ENCODE peak calls at places on chromosomes 4 and X, in nine cellular contexts. O is body of pancreas; B is CD8-positive, alpha-beta memory T cell; C is colonic mucosa; X is aorta; Q is effector memory CD4-positive, alpha-beta T cell; N is PC-3; Y is left lung; T is pancreas. Z is an unnamed sample.

GRCh38 chr4:172096771-172097170 is 283.6 kb downstream of the GALNTL6 start:
- DNase-seq in O (no peak), B (no peak), C (no peak), X (no peak), Q (no peak), N (no peak), Y (no peak), T (no peak), Z (no peak)

GRCh38 chrX:19198448-19198847 is 76.2 kb upstream of the ADGRG2 start:
- DNase-seq in O (no peak), B (no peak), C (no peak), X (no peak), Q (no peak), N (no peak), Y (no peak), T (no peak), Z (no peak)

GRCh38 chrX:39293203-39293602 is 491.9 kb downstream of the MID1IP1 start:
- DNase-seq in O (no peak), B (no peak), C (no peak), X (no peak), Q (no peak), N (no peak), Y (no peak), T (no peak), Z (no peak)

GRCh38 chr4:53461244-53461643 is 83.8 kb downstream of the FIP1L1 start:
- DNase-seq in O (no peak), B (no peak), C (no peak), X (no peak), Q (no peak), N (no peak), Y (no peak), T (no peak), Z (no peak)

GRCh38 chrX:40446927-40447326 is 133.8 kb upstream of the ATP6AP2 start:
- DNase-seq in O (no peak), B (no peak), C (peak; percentile 34), X (no peak), Q (no peak), N (no peak), Y (no peak), T (no peak), Z (no peak)

GRCh38 chr4:182143822-182144620 is 99.2 kb upstream of the TENM3 start:
- DNase-seq in O (peak; percentile 13), B (no peak), C (no peak), X (peak; percentile 72), Q (no peak), N (peak; percentile 4), Y (no peak), T (peak; percentile 13), Z (peak; percentile 77)

GRCh38 chr4:99404595-99405287 is 30.4 kb downstream of the ADH7 start:
- DNase-seq in O (no peak), B (no peak), C (no peak), X (no peak), Q (no peak), N (peak; percentile 86), Y (no peak), T (no peak), Z (peak; percentile 92)

GRCh38 chr4:152310223-152310622 is 225.7 kb downstream of the FBXW7 start:
- DNase-seq in O (no peak), B (no peak), C (no peak), X (no peak), Q (no peak), N (peak; percentile 88), Y (no peak), T (no peak), Z (peak; percentile 78)

GRCh38 chrX:17778984-17779383 is 41.7 kb downstream of the SCML1 start:
- DNase-seq in O (no peak), B (no peak), C (no peak), X (no peak), Q (no peak), N (no peak), Y (no peak), T (no peak), Z (no peak)

GRCh38 chr4:7766661-7767345 is 172.9 kb downstream of the AFAP1 start:
- DNase-seq in O (no peak), B (no peak), C (no peak), X (peak; percentile 68), Q (no peak), N (no peak), Y (no peak), T (no peak), Z (no peak)

GRCh38 chrX:154018518-154019060 is 1.1 kb downstream of the IRAK1 start:
- DNase-seq in O (no peak), B (no peak), C (no peak), X (no peak), Q (no peak), N (no peak), Y (no peak), T (no peak), Z (no peak)

GRCh38 chrX:41590641-41591040 is 98.1 kb upstream of the GPR34 start:
- DNase-seq in O (no peak), B (no peak), C (no peak), X (no peak), Q (no peak), N (no peak), Y (no peak), T (no peak), Z (no peak)

GRCh38 chr4:40309250-40309774 is 25.8 kb upstream of the CHRNA9 start:
- DNase-seq in O (peak; percentile 90), B (peak; percentile 87), C (peak; percentile 94), X (peak; percentile 96), Q (peak; percentile 77), N (peak; percentile 86), Y (peak; percentile 89), T (peak; percentile 90), Z (peak; percentile 81)

GRCh38 chr4:41728571-41728908 is 20.0 kb downstream of the PHOX2B start:
- DNase-seq in O (no peak), B (no peak), C (no peak), X (no peak), Q (no peak), N (peak; percentile 21), Y (no peak), T (no peak), Z (no peak)

GRCh38 chr4:93243262-93243661 is 585.3 kb upstream of the ATOH1 start:
- DNase-seq in O (no peak), B (no peak), C (no peak), X (no peak), Q (no peak), N (no peak), Y (no peak), T (no peak), Z (no peak)

GRCh38 chr4:139465922-139466321 is 12.0 kb downstream of the RAB33B start:
- DNase-seq in O (no peak), B (no peak), C (no peak), X (no peak), Q (no peak), N (no peak), Y (no peak), T (no peak), Z (no peak)

GRCh38 chr4:106795326-106795725 is 240.8 kb downstream of the DKK2 start:
- DNase-seq in O (no peak), B (no peak), C (no peak), X (no peak), Q (no peak), N (no peak), Y (no peak), T (no peak), Z (no peak)

GRCh38 chr4:122758033-122758432 is 25.5 kb downstream of the BBS12 start:
- DNase-seq in O (no peak), B (peak; percentile 18), C (no peak), X (no peak), Q (no peak), N (peak; percentile 61), Y (no peak), T (no peak), Z (no peak)

GRCh38 chrX:136781180-136781797 is 557 bp upstream of the ARHGEF6 start:
- DNase-seq in O (no peak), B (no peak), C (no peak), X (no peak), Q (no peak), N (peak; percentile 79), Y (no peak), T (no peak), Z (peak; percentile 3)
- H3K27ac ChIP-seq in O (no peak overlapping the region), B (no peak overlapping the region), C (peak overlapping the region; percentile 45), X (peak overlapping the region; percentile 48), Q (no peak overlapping the region), N (peak overlapping the region; percentile 55), Y (peak overlapping the region; percentile 83), T (no peak overlapping the region), Z (no peak overlapping the region)

DNA sequence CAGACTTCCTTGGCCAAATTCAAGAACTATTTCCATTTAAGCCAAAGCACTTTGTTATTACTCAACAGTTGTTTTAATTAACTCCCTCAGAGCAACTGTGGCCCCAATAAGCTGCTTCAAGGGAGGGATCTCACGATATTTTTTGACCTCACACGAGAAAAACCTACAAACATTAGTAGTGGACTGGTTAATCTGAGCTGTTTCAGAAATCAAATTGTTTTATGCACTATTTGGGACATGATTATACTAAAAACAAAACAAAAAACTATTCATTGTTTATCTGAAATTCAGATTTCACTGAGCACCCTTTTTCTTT is 74.3 kb downstream of the DCHS2 start:
- DNase-seq in O (no peak), B (no peak), C (no peak), X (no peak), Q (no peak), N (no peak), Y (no peak), T (no peak), Z (no peak)
- H3K4me3 ChIP-seq in O (no peak overlapping the region), B (no peak overlapping the region), C (no peak overlapping the region), X (peak overlapping the region; percentile 55), Q (no peak overlapping the region), N (peak overlapping the region; percentile 70), Y (no peak overlapping the region), T (no peak overlapping the region), Z (no peak overlapping the region)

GRCh38 chr4:48553720-48554119 is 63.7 kb downstream of the ZAR1 start:
- DNase-seq in O (no peak), B (no peak), C (no peak), X (no peak), Q (no peak), N (no peak), Y (no peak), T (no peak), Z (no peak)
- H3K36me3 ChIP-seq in O (peaks cover 30% of the 10 kb centered on the region), B (peaks cover 25% of the 10 kb centered on the region), C (peaks cover 34% of the 10 kb centered on the region), X (peaks cover 10% of the 10 kb centered on the region), Q (peaks cover 65% of the 10 kb centered on the region), N (peaks cover 4% of the 10 kb centered on the region), Y (no peaks in the 10 kb centered on the region), T (no peaks in the 10 kb centered on the region), Z (peaks cover 23% of the 10 kb centered on the region)

DNA sequence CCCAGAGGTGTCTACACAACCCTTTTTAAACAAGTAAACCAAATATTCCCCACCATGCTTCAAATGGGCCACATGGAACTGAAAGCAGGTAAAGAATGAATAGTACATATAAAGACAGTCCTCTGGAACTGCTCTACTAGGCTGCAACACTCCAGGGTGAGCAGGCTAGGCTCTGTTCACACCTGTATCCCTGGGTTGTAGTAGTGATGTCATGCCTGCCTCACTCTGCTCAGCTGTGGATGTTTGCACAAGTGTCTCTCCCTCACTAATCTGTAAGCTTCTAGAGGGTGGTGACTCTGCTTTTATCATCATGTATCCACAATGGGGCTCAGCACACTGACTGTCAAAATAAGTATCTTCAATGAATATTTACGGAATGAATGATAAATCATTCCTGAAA is 20.4 kb downstream of the LEF1 start:
- DNase-seq in O (no peak), B (peak; percentile 54), C (no peak), X (no peak), Q (no peak), N (no peak), Y (no peak), T (no peak), Z (no peak)
- H3K27ac ChIP-seq in O (no peak overlapping the region), B (no peak overlapping the region), C (no peak overlapping the region), X (no peak overlapping the region), Q (peak overlapping the region; percentile 38), N (no peak overlapping the region), Y (no peak overlapping the region), T (no peak overlapping the region), Z (no peak overlapping the region)

GRCh38 chr4:148053298-148054003 is 321.6 kb downstream of the ARHGAP10 start:
- DNase-seq in O (no peak), B (no peak), C (no peak), X (no peak), Q (no peak), N (peak; percentile 2), Y (no peak), T (no peak), Z (no peak)
- H3K4me3 ChIP-seq in O (no peak overlapping the region), B (peak overlapping the region; percentile 32), C (no peak overlapping the region), X (no peak overlapping the region), Q (no peak overlapping the region), N (no peak overlapping the region), Y (no peak overlapping the region), T (no peak overlapping the region), Z (no peak overlapping the region)

Z was measured in brain microvascular endothelial cell.